ENCODE peak calls at places on chromosomes 2 and 18, in four cellular contexts. One of them, this sample, is unnamed.

GRCh38 chr2:16103614-16104344 is 163.4 kb downstream of the MYCN start:
- DNase-seq in neural crest cell: no peak
- DNase-seq in hippocampal formation: no peak
- DNase-seq in nucleus accumbens: no peak
- DNase-seq in this sample: no peak

GRCh38 chr18:43017622-43018021 is 97.9 kb downstream of the RIT2 start:
- DNase-seq in neural crest cell: no peak
- DNase-seq in hippocampal formation: no peak
- DNase-seq in nucleus accumbens: no peak
- DNase-seq in this sample: no peak

GRCh38 chr2:2834105-2834504 is 503.0 kb upstream of the MYT1L start:
- DNase-seq in neural crest cell: no peak
- DNase-seq in hippocampal formation: no peak
- DNase-seq in nucleus accumbens: no peak
- DNase-seq in this sample: no peak

GRCh38 chr2:237616373-237617304 is 10.7 kb upstream of the LRRFIP1 start:
- DNase-seq in neural crest cell: no peak
- DNase-seq in hippocampal formation: no peak
- DNase-seq in nucleus accumbens: no peak
- DNase-seq in this sample: no peak

GRCh38 chr2:160062283-160063005 is at the start of gene PLA2R1:
- DNase-seq in neural crest cell: peak; percentile 21
- DNase-seq in hippocampal formation: no peak
- DNase-seq in nucleus accumbens: no peak
- DNase-seq in this sample: no peak

GRCh38 chr18:28366667-28367066 is 189.7 kb upstream of the CDH2 start:
- DNase-seq in neural crest cell: no peak
- DNase-seq in hippocampal formation: no peak
- DNase-seq in nucleus accumbens: no peak
- DNase-seq in this sample: no peak

GRCh38 chr18:45951021-45951714 is 16.0 kb downstream of the EPG5 start:
- DNase-seq in neural crest cell: no peak
- DNase-seq in hippocampal formation: no peak
- DNase-seq in nucleus accumbens: no peak
- DNase-seq in this sample: no peak

GRCh38 chr2:55408946-55409868 is 10.4 kb downstream of the CCDC88A start:
- DNase-seq in neural crest cell: no peak
- DNase-seq in hippocampal formation: no peak
- DNase-seq in nucleus accumbens: no peak
- DNase-seq in this sample: peak; percentile 84

GRCh38 chr2:204950695-204951094 is 405.4 kb downstream of the PARD3B start:
- DNase-seq in neural crest cell: no peak
- DNase-seq in hippocampal formation: no peak
- DNase-seq in nucleus accumbens: no peak
- DNase-seq in this sample: no peak

GRCh38 chr2:9247786-9248185 is 41.2 kb downstream of the ASAP2 start:
- DNase-seq in neural crest cell: no peak
- DNase-seq in hippocampal formation: no peak
- DNase-seq in nucleus accumbens: no peak
- DNase-seq in this sample: no peak

GRCh38 chr2:176555781-176556180 is 286.5 kb downstream of the MTX2 start:
- DNase-seq in neural crest cell: no peak
- DNase-seq in hippocampal formation: no peak
- DNase-seq in nucleus accumbens: no peak
- DNase-seq in this sample: no peak

This sample was measured in globus pallidus.